ENCODE peak calls at places on chromosomes 1 and 21, in ten cellular contexts. Q is COLO829; L is GM20000; J is prostate gland; M is glutamatergic neuron; S is pancreas; Y is breast epithelium; F is EL; E is left ventricle myocardium superior; T is stimulated activated naive CD8-positive, alpha-beta T cell treated with anti-CD3 and anti-CD28 coated beads, Interleukin-15, Interleukin-2, amounts not matched to agents 100 U/mL and 50 U/mL, for 24 hours. P is an unnamed sample.
A peak's percentile ranks its signal among the peaks of the same experiment; 100 is the strongest.

GRCh38 chr1:245365621-245366020 is 210.8 kb downstream of the KIF26B start:
- DNase-seq in Q (no peak), L (no peak), J (no peak), M (no peak), S (no peak), Y (no peak), F (no peak), E (no peak), T (no peak), P (no peak)

GRCh38 chr1:206633708-206634121 is 1.6 kb upstream of the DYRK3 start:
- DNase-seq in Q (peak; percentile 57), L (no peak), J (peak; percentile 8), M (no peak), S (no peak), Y (no peak), F (peak; percentile 82), E (no peak), T (no peak), P (no peak)

GRCh38 chr1:20390589-20391331 is 95.2 kb downstream of the CAMK2N1 start:
- DNase-seq in Q (no peak), L (no peak), J (no peak), M (no peak), S (no peak), Y (no peak), F (no peak), E (no peak), T (no peak), P (no peak)

GRCh38 chr1:159868766-159869165 is 6.3 kb upstream of the VSIG8 start:
- DNase-seq in Q (no peak), L (no peak), J (no peak), M (no peak), S (no peak), Y (no peak), F (no peak), E (no peak), T (no peak), P (peak; percentile 68)

GRCh38 chr1:155934933-155935590 is 849 bp upstream of the KHDC4 start:
- DNase-seq in Q (no peak), L (no peak), J (no peak), M (no peak), S (no peak), Y (no peak), F (no peak), E (no peak), T (no peak), P (no peak)

GRCh38 chr1:15299811-15300210 is 52.8 kb downstream of the FHAD1 start:
- DNase-seq in Q (no peak), L (no peak), J (no peak), M (no peak), S (no peak), Y (no peak), F (no peak), E (no peak), T (no peak), P (no peak)

GRCh38 chr1:60573726-60574409 is 500.3 kb upstream of the C1orf87 start:
- DNase-seq in Q (peak; percentile 65), L (no peak), J (no peak), M (no peak), S (no peak), Y (no peak), F (peak; percentile 72), E (no peak), T (no peak), P (no peak)

GRCh38 chr1:181089777-181090505 is 1.4 kb downstream of the IER5 start:
- DNase-seq in Q (no peak), L (peak; percentile 76), J (peak; percentile 71), M (peak; percentile 65), S (peak; percentile 57), Y (peak; percentile 66), F (peak; percentile 61), E (peak; percentile 85), T (peak; percentile 81), P (peak; percentile 78)

GRCh38 chr1:243748706-243749283 is 101.2 kb downstream of the AKT3 start:
- DNase-seq in Q (peak; percentile 85), L (peak; percentile 66), J (peak; percentile 61), M (no peak), S (peak; percentile 9), Y (no peak), F (peak; percentile 73), E (no peak), T (no peak), P (peak; percentile 85)

GRCh38 chr21:24045775-24046215 is 1561.5 kb downstream of the MRPL39 start:
- DNase-seq in Q (peak; percentile 13), L (no peak), J (peak; percentile 55), M (peak; percentile 66), S (peak; percentile 37), Y (peak; percentile 79), F (no peak), E (peak; percentile 78), T (peak; percentile 23), P (peak; percentile 57)

GRCh38 chr21:44558695-44559094 is at the start of gene KRTAP10-3:
- DNase-seq in Q (no peak), L (no peak), J (no peak), M (no peak), S (no peak), Y (no peak), F (no peak), E (no peak), T (no peak), P (no peak)

GRCh38 chr1:9957726-9958125 is 14.5 kb downstream of the NMNAT1 start:
- DNase-seq in Q (no peak), L (no peak), J (no peak), M (no peak), S (no peak), Y (no peak), F (no peak), E (no peak), T (no peak), P (no peak)

GRCh38 chr1:225442156-225442555 is 14.3 kb upstream of the LBR start:
- DNase-seq in Q (no peak), L (no peak), J (no peak), M (no peak), S (no peak), Y (no peak), F (no peak), E (no peak), T (no peak), P (peak; percentile 63)

GRCh38 chr1:151909167-151910149 is at the start of gene THEM4:
- DNase-seq in Q (peak; percentile 98), L (peak; percentile 97), J (peak; percentile 94), M (peak; percentile 100), S (peak; percentile 98), Y (peak; percentile 96), F (peak; percentile 98), E (peak; percentile 99), T (peak; percentile 99), P (peak; percentile 100)

GRCh38 chr1:227883073-227883520 is 64.6 kb downstream of the WNT9A start:
- DNase-seq in Q (no peak), L (no peak), J (no peak), M (no peak), S (no peak), Y (no peak), F (no peak), E (no peak), T (no peak), P (no peak)

GRCh38 chr1:69139007-69139406 is 428.7 kb upstream of the LRRC7 start:
- DNase-seq in Q (no peak), L (no peak), J (no peak), M (no peak), S (no peak), Y (no peak), F (no peak), E (no peak), T (no peak), P (no peak)

GRCh38 chr1:99849744-99850457 is at the start of gene AGL:
- DNase-seq in Q (peak; percentile 15), L (peak; percentile 95), J (peak; percentile 83), M (peak; percentile 88), S (peak; percentile 89), Y (peak; percentile 88), F (peak; percentile 83), E (peak; percentile 92), T (peak; percentile 87), P (peak; percentile 67)

GRCh38 chr1:79859212-79859948 is 852.9 kb upstream of the ADGRL4 start:
- DNase-seq in Q (peak; percentile 31), L (no peak), J (no peak), M (no peak), S (no peak), Y (no peak), F (peak; percentile 72), E (no peak), T (no peak), P (no peak)

GRCh38 chr1:243930822-243931671 is 81.0 kb upstream of the AKT3 start:
- DNase-seq in Q (no peak), L (no peak), J (no peak), M (no peak), S (no peak), Y (no peak), F (peak; percentile 10), E (no peak), T (no peak), P (no peak)

GRCh38 chr21:42401164-42401563 is 2.5 kb upstream of the UBASH3A start:
- DNase-seq in Q (no peak), L (no peak), J (no peak), M (no peak), S (no peak), Y (no peak), F (peak; percentile 33), E (no peak), T (no peak), P (no peak)

GRCh38 chr1:80836505-80836904 is 964.2 kb upstream of the ADGRL2 start:
- DNase-seq in Q (no peak), L (no peak), J (no peak), M (no peak), S (no peak), Y (no peak), F (no peak), E (no peak), T (no peak), P (no peak)

GRCh38 chr21:15219866-15220265 is 155.1 kb upstream of the NRIP1 start:
- DNase-seq in Q (no peak), L (no peak), J (no peak), M (no peak), S (no peak), Y (no peak), F (no peak), E (no peak), T (no peak), P (no peak)

GRCh38 chr21:44295163-44295601 is 4.7 kb upstream of the PFKL start:
- DNase-seq in Q (no peak), L (no peak), J (no peak), M (peak; percentile 60), S (no peak), Y (no peak), F (no peak), E (peak; percentile 73), T (no peak), P (no peak)

GRCh38 chr1:30740952-30741894 is 16.4 kb downstream of the LAPTM5 start:
- DNase-seq in Q (no peak), L (no peak), J (no peak), M (no peak), S (no peak), Y (no peak), F (no peak), E (no peak), T (no peak), P (no peak)

GRCh38 chr1:3159121-3159520 is 90.1 kb downstream of the PRDM16 start:
- DNase-seq in Q (no peak), L (no peak), J (no peak), M (no peak), S (no peak), Y (no peak), F (no peak), E (no peak), T (no peak), P (no peak)

GRCh38 chr1:93083979-93084378 is 4.9 kb downstream of the MTF2 start:
- DNase-seq in Q (no peak), L (no peak), J (no peak), M (no peak), S (no peak), Y (no peak), F (no peak), E (no peak), T (no peak), P (no peak)

GRCh38 chr1:187689137-187689536 is 860.4 kb downstream of the PLA2G4A start:
- DNase-seq in Q (no peak), L (no peak), J (peak; percentile 66), M (no peak), S (peak; percentile 54), Y (no peak), F (peak; percentile 53), E (no peak), T (no peak), P (no peak)

GRCh38 chr1:53519412-53519811 is 60.2 kb downstream of the DMRTB1 start:
- DNase-seq in Q (no peak), L (no peak), J (no peak), M (no peak), S (no peak), Y (no peak), F (peak; percentile 33), E (peak; percentile 56), T (no peak), P (no peak)